ENCODE peak calls at places on chromosome 18, in seven cellular contexts. D, T, H, C, G, S and P are unnamed samples.

GRCh38 chr18:59022167-59022945 is 117.3 kb upstream of the SEC11C start:
- DNase-seq in D (no peak), T (no peak), H (no peak), C (no peak), G (no peak), S (no peak), P (no peak)

GRCh38 chr18:9890191-9890590 is 4.4 kb downstream of the TXNDC2 start:
- DNase-seq in D (no peak), T (no peak), H (no peak), C (no peak), G (no peak), S (no peak), P (no peak)

GRCh38 chr18:54223568-54224241 is 764 bp downstream of the MBD2 start:
- DNase-seq in D (peak), T (no peak), H (peak), C (no peak), G (no peak), S (peak), P (peak)

GRCh38 chr18:25876334-25876979 is 214.0 kb downstream of the SS18 start:
- DNase-seq in D (no peak), T (no peak), H (peak), C (no peak), G (no peak), S (no peak), P (no peak)

GRCh38 chr18:57438669-57439616 is 3.8 kb downstream of the ONECUT2 start:
- DNase-seq in D (no peak), T (no peak), H (no peak), C (no peak), G (no peak), S (no peak), P (no peak)

GRCh38 chr18:34709104-34709503 is 994 bp upstream of the DTNA start:
- DNase-seq in D (no peak), T (no peak), H (no peak), C (no peak), G (no peak), S (peak), P (peak)

GRCh38 chr18:58224425-58224750 is 180.4 kb downstream of the NEDD4L start:
- DNase-seq in D (no peak), T (no peak), H (no peak), C (no peak), G (no peak), S (no peak), P (no peak)

GRCh38 chr18:74529811-74530583 is 4.3 kb upstream of the CNDP1 start:
- DNase-seq in D (no peak), T (no peak), H (no peak), C (no peak), G (no peak), S (no peak), P (no peak)

GRCh38 chr18:48732767-48733424 is 194.1 kb downstream of the CTIF start:
- DNase-seq in D (no peak), T (no peak), H (no peak), C (no peak), G (no peak), S (peak), P (no peak)

GRCh38 chr18:45664824-45665763 is 49.8 kb downstream of the SLC14A2 start:
- DNase-seq in D (peak), T (no peak), H (peak), C (peak), G (peak), S (peak), P (peak)

GRCh38 chr18:3652380-3653262 is 202.6 kb downstream of the TGIF1 start:
- DNase-seq in D (no peak), T (no peak), H (peak), C (no peak), G (no peak), S (peak), P (peak)

GRCh38 chr18:7370812-7371211 is 139.9 kb downstream of the LRRC30 start:
- DNase-seq in D (no peak), T (no peak), H (no peak), C (no peak), G (no peak), S (peak), P (peak)

GRCh38 chr18:8705280-8705940 is at the start of gene MTCL1:
- DNase-seq in D (no peak), T (no peak), H (no peak), C (no peak), G (no peak), S (no peak), P (no peak)

GRCh38 chr18:79682896-79683625 is 3.5 kb downstream of the CTDP1 start:
- DNase-seq in D (no peak), T (no peak), H (no peak), C (no peak), G (no peak), S (no peak), P (no peak)

GRCh38 chr18:63073481-63073880 is 246.1 kb downstream of the BCL2 start:
- DNase-seq in D (no peak), T (no peak), H (no peak), C (no peak), G (no peak), S (no peak), P (no peak)

GRCh38 chr18:57898506-57899124 is 95.5 kb upstream of the ATP8B1 start:
- DNase-seq in D (peak), T (no peak), H (no peak), C (no peak), G (no peak), S (peak), P (no peak)

GRCh38 chr18:5066380-5066977 is 130.6 kb downstream of the AKAIN1 start:
- DNase-seq in D (no peak), T (no peak), H (peak), C (peak), G (no peak), S (no peak), P (no peak)

GRCh38 chr18:12468458-12468857 is 60.7 kb downstream of the PRELID3A start:
- DNase-seq in D (no peak), T (no peak), H (no peak), C (no peak), G (no peak), S (no peak), P (no peak)